ENCODE peak calls at places on chromosomes 3 and 15, in eight cellular contexts. One of them, this sample, is unnamed.

GRCh38 chr3:188194327-188194726 is 40.4 kb downstream of the LPP start:
- DNase-seq in ovary: no peak
- DNase-seq in HepG2: no peak
- DNase-seq in upper lobe of left lung: no peak
- DNase-seq in transverse colon: no peak
- DNase-seq in IMR-90: peak; percentile 81
- DNase-seq in heart left ventricle: no peak
- DNase-seq in body of pancreas: no peak
- DNase-seq in this sample: no peak

GRCh38 chr15:91801836-91802534 is 51.5 kb upstream of the SLCO3A1 start:
- DNase-seq in ovary: no peak
- DNase-seq in HepG2: no peak
- DNase-seq in upper lobe of left lung: no peak
- DNase-seq in transverse colon: no peak
- DNase-seq in IMR-90: no peak
- DNase-seq in heart left ventricle: peak; percentile 56
- DNase-seq in body of pancreas: no peak
- DNase-seq in this sample: no peak

GRCh38 chr3:78049501-78049900 is 1009.6 kb downstream of the ROBO2 start:
- DNase-seq in ovary: no peak
- DNase-seq in HepG2: no peak
- DNase-seq in upper lobe of left lung: no peak
- DNase-seq in transverse colon: no peak
- DNase-seq in IMR-90: no peak
- DNase-seq in heart left ventricle: no peak
- DNase-seq in body of pancreas: no peak
- DNase-seq in this sample: no peak

GRCh38 chr3:127217594-127218456 is 24.9 kb downstream of the PRR23E start:
- DNase-seq in ovary: no peak
- DNase-seq in HepG2: no peak
- DNase-seq in upper lobe of left lung: no peak
- DNase-seq in transverse colon: no peak
- DNase-seq in IMR-90: peak; percentile 1
- DNase-seq in heart left ventricle: no peak
- DNase-seq in body of pancreas: no peak
- DNase-seq in this sample: no peak

GRCh38 chr3:85678713-85679112 is 719.9 kb downstream of the CADM2 start:
- DNase-seq in ovary: no peak
- DNase-seq in HepG2: no peak
- DNase-seq in upper lobe of left lung: no peak
- DNase-seq in transverse colon: no peak
- DNase-seq in IMR-90: no peak
- DNase-seq in heart left ventricle: no peak
- DNase-seq in body of pancreas: no peak
- DNase-seq in this sample: no peak

GRCh38 chr15:59169337-59169736 is 37.3 kb upstream of the LDHAL6B start:
- DNase-seq in ovary: no peak
- DNase-seq in HepG2: no peak
- DNase-seq in upper lobe of left lung: no peak
- DNase-seq in transverse colon: no peak
- DNase-seq in IMR-90: peak; percentile 86
- DNase-seq in heart left ventricle: no peak
- DNase-seq in body of pancreas: no peak
- DNase-seq in this sample: no peak

GRCh38 chr15:31376511-31376910 is 49.9 kb downstream of the KLF13 start:
- DNase-seq in ovary: no peak
- DNase-seq in HepG2: no peak
- DNase-seq in upper lobe of left lung: no peak
- DNase-seq in transverse colon: peak; percentile 57
- DNase-seq in IMR-90: no peak
- DNase-seq in heart left ventricle: no peak
- DNase-seq in body of pancreas: no peak
- DNase-seq in this sample: peak; percentile 82

GRCh38 chr3:157442729-157443128 is 6.1 kb downstream of the PTX3 start:
- DNase-seq in ovary: no peak
- DNase-seq in HepG2: no peak
- DNase-seq in upper lobe of left lung: no peak
- DNase-seq in transverse colon: no peak
- DNase-seq in IMR-90: peak; percentile 47
- DNase-seq in heart left ventricle: no peak
- DNase-seq in body of pancreas: peak; percentile 9
- DNase-seq in this sample: no peak

GRCh38 chr3:48552111-48552911 is 4.3 kb downstream of the PFKFB4 start:
- DNase-seq in ovary: no peak
- DNase-seq in HepG2: no peak
- DNase-seq in upper lobe of left lung: no peak
- DNase-seq in transverse colon: no peak
- DNase-seq in IMR-90: no peak
- DNase-seq in heart left ventricle: no peak
- DNase-seq in body of pancreas: peak; percentile 93
- DNase-seq in this sample: no peak

DNA sequence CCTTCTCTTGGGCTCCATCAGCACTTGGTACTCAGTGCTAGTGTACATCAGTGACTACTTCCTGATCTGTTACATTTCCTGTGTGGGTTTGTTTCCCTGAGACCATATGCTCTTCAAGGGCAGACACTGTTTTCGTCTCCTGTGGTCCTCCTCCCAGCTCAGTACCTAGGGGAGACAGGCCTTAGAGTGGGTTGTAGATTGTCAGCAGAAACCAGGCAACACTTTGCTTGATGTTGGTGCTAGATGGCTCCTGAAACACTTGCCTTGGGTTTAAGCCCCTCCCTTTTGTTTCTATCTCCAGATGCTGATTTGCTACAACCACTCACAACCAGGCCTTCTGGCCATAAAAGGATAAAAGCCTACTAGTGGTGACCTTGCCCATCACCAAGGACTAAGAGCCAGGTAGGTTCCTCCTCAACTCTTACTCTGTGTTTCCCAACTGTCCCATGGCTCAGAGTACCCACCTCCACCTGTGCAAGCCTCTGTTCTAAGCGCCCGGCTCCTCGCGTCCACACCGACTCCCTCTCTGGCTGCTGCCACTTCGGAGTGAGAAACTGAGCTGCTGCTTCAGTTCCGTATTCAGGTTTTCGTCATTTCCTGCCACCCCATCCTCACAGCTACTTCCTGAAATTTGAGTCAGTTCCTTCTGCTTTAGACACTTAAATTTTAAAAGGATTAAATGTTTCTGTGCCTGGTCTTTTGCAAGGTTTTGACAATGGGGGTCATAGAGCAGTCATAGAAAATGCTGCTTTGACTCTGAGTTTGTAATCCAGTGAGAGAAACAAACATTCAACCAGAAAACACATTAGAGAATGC is at the start of gene HCLS1:
- DNase-seq in ovary: no peak
- DNase-seq in HepG2: no peak
- DNase-seq in upper lobe of left lung: peak; percentile 65
- DNase-seq in transverse colon: peak; percentile 72
- DNase-seq in IMR-90: no peak
- DNase-seq in heart left ventricle: peak; percentile 53
- DNase-seq in body of pancreas: peak; percentile 63
- DNase-seq in this sample: peak; percentile 90
- TF ChIP-seq POLR2A in ovary: no peak
- TF ChIP-seq POLR2A in HepG2: no peak
- TF ChIP-seq POLR2A in upper lobe of left lung: no peak
- TF ChIP-seq POLR2A in transverse colon: peak; percentile 75
- TF ChIP-seq POLR2A in IMR-90: no peak
- TF ChIP-seq POLR2A in heart left ventricle: peak; percentile 51
- TF ChIP-seq POLR2A in body of pancreas: no peak
- TF ChIP-seq POLR2A in this sample: peak; percentile 45

DNA sequence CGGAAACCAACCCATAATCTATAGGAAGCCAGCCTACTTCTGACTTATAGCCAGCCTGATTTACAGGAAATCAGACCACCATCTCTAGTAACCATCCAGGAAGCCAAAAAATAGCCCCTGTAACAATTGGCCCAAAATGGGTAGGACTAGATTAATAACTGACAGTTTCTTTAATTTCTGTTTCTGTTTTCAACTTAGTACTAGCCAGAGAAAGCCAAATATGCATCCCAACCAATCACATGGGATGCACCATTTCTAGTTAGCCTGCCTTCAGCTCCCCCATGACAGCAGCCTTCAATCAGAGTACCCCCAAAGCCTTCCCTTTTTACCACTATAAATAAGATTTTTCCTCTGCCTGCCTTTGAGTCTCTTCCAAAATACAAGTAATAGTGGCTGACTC is 239.1 kb upstream of the GADL1 start:
- DNase-seq in ovary: no peak
- DNase-seq in HepG2: no peak
- DNase-seq in upper lobe of left lung: no peak
- DNase-seq in transverse colon: no peak
- DNase-seq in IMR-90: no peak
- DNase-seq in heart left ventricle: no peak
- DNase-seq in body of pancreas: no peak
- DNase-seq in this sample: no peak
- H3K4me1 ChIP-seq in ovary: no peaks in the 10 kb centered on the region
- H3K4me1 ChIP-seq in HepG2: no peaks in the 10 kb centered on the region
- H3K4me1 ChIP-seq in upper lobe of left lung: no peaks in the 10 kb centered on the region
- H3K4me1 ChIP-seq in transverse colon: no peaks in the 10 kb centered on the region
- H3K4me1 ChIP-seq in IMR-90: no peaks in the 10 kb centered on the region
- H3K4me1 ChIP-seq in heart left ventricle: no peaks in the 10 kb centered on the region
- H3K4me1 ChIP-seq in body of pancreas: no peaks in the 10 kb centered on the region
- H3K4me1 ChIP-seq in this sample: no peaks in the 10 kb centered on the region

DNA sequence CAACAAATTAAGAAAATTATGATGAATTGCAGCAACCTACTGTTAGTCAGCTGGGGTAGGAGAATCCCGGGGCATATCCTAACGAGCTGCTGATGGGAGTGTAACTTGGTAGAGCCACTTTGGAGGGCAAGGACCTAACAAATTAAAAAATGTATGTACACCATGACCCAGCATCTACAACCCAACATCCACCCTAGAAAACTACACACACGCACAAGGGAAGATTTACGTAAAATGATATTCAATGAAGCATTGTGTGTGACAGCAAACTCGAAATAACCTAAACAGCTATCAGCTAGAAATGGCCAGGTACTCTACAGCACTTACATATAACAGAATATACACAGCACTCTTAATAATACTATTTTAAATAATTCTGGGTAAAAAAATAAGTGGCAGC is 1.8 kb downstream of the BCL2A1 start:
- DNase-seq in ovary: no peak
- DNase-seq in HepG2: no peak
- DNase-seq in upper lobe of left lung: no peak
- DNase-seq in transverse colon: no peak
- DNase-seq in IMR-90: no peak
- DNase-seq in heart left ventricle: no peak
- DNase-seq in body of pancreas: no peak
- DNase-seq in this sample: no peak
- H3K4me3 ChIP-seq in ovary: no peak overlapping the region
- H3K4me3 ChIP-seq in HepG2: no peak overlapping the region
- H3K4me3 ChIP-seq in upper lobe of left lung: no peak overlapping the region
- H3K4me3 ChIP-seq in transverse colon: no peak overlapping the region
- H3K4me3 ChIP-seq in IMR-90: no peak overlapping the region
- H3K4me3 ChIP-seq in heart left ventricle: no peak overlapping the region
- H3K4me3 ChIP-seq in body of pancreas: no peak overlapping the region
- H3K4me3 ChIP-seq in this sample: no peak overlapping the region

GRCh38 chr15:75335705-75336355 is at the start of gene COMMD4:
- DNase-seq in ovary: peak; percentile 96
- DNase-seq in HepG2: peak; percentile 91
- DNase-seq in upper lobe of left lung: peak; percentile 92
- DNase-seq in transverse colon: peak; percentile 96
- DNase-seq in IMR-90: peak; percentile 95
- DNase-seq in heart left ventricle: peak; percentile 96
- DNase-seq in body of pancreas: peak; percentile 98
- DNase-seq in this sample: peak; percentile 95
- TF ChIP-seq POLR2A in ovary: no peak
- TF ChIP-seq POLR2A in HepG2: peak; percentile 40
- TF ChIP-seq POLR2A in upper lobe of left lung: no peak
- TF ChIP-seq POLR2A in transverse colon: peak; percentile 21
- TF ChIP-seq POLR2A in IMR-90: peak; percentile 34
- TF ChIP-seq POLR2A in heart left ventricle: peak; percentile 47
- TF ChIP-seq POLR2A in body of pancreas: peak; percentile 18
- TF ChIP-seq POLR2A in this sample: peak; percentile 32

DNA sequence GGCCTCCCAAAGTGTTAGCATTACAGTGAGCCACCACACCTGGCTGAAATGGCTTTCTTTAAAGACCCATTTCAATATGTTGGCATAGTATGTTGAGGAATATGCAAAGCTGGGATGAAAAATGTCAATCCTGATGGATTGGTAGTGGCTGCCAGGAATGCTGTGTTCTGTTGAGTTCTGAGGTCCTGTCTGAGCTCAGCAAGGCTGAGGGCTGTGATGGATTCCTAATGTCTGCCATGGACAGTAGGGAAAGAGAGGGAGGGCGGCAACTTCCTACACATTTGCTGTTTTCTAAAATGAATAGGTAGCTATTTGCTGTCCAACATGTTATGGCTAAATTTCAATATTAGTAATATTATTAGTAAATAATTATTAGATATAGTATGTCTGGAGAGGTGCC is 8.2 kb downstream of the RAB8B start:
- DNase-seq in ovary: no peak
- DNase-seq in HepG2: no peak
- DNase-seq in upper lobe of left lung: no peak
- DNase-seq in transverse colon: no peak
- DNase-seq in IMR-90: no peak
- DNase-seq in heart left ventricle: no peak
- DNase-seq in body of pancreas: no peak
- DNase-seq in this sample: no peak
- H3K4me1 ChIP-seq in ovary: peaks cover 27% of the 10 kb centered on the region
- H3K4me1 ChIP-seq in HepG2: peaks cover 22% of the 10 kb centered on the region
- H3K4me1 ChIP-seq in upper lobe of left lung: peaks cover 76% of the 10 kb centered on the region
- H3K4me1 ChIP-seq in transverse colon: peaks cover 29% of the 10 kb centered on the region
- H3K4me1 ChIP-seq in IMR-90: peaks cover 18% of the 10 kb centered on the region
- H3K4me1 ChIP-seq in heart left ventricle: peaks cover 30% of the 10 kb centered on the region
- H3K4me1 ChIP-seq in body of pancreas: peaks cover 20% of the 10 kb centered on the region
- H3K4me1 ChIP-seq in this sample: peaks cover 28% of the 10 kb centered on the region

This sample was measured in Peyer's patch.